ENCODE peak calls at places on chromosomes 5 and 9, in four cellular contexts. O is neuronal stem cell, I is adrenal gland, F is pancreas. D is an unnamed sample. For H3K4me1 and H3K9me3, the result is how much of the 10 kb centered on the place peaks cover.

GRCh38 chr9:121743441-121744001 is 92.1 kb downstream of the DAB2IP start:
- DNase-seq in O (peak), I (peak), F (peak), D (peak)

GRCh38 chr5:135075621-135076585 is 41.9 kb upstream of the PITX1 start:
- DNase-seq in O (no peak), I (no peak), F (no peak), D (peak)

GRCh38 chr5:2137444-2138050 is 254.8 kb upstream of the IRX4 start:
- DNase-seq in O (no peak), I (no peak), F (no peak), D (peak)

GRCh38 chr9:93111371-93112115 is 15.5 kb downstream of the CARD19 start:
- DNase-seq in O (no peak), I (peak), F (no peak), D (peak)

GRCh38 chr9:107848598-107848997 is 359.0 kb upstream of the KLF4 start:
- DNase-seq in O (no peak), I (no peak), F (no peak), D (no peak)

GRCh38 chr9:123927625-123928308 is 2.2 kb downstream of the DENND1A start:
- DNase-seq in O (no peak), I (no peak), F (no peak), D (no peak)

GRCh38 chr9:38281196-38281595 is 111.3 kb upstream of the ALDH1B1 start:
- DNase-seq in O (no peak), I (no peak), F (no peak), D (no peak)

GRCh38 chr9:94269264-94269663 is 10.2 kb downstream of the ZNF169 start:
- DNase-seq in O (no peak), I (no peak), F (no peak), D (no peak)

GRCh38 chr5:77785229-77785628 is 9.1 kb upstream of the TBCA start:
- DNase-seq in O (no peak), I (no peak), F (no peak), D (peak)

GRCh38 chr5:179375236-179375685 is 30.0 kb upstream of the ADAMTS2 start:
- DNase-seq in O (no peak), I (no peak), F (no peak), D (no peak)

GRCh38 chr9:114096041-114096511 is 3.0 kb downstream of the KIF12 start:
- DNase-seq in O (no peak), I (no peak), F (no peak), D (peak)

GRCh38 chr5:139417214-139417613 is 13.3 kb upstream of the SPATA24 start:
- DNase-seq in O (no peak), I (no peak), F (no peak), D (no peak)

GRCh38 chr9:37425298-37425752 is 2.8 kb downstream of the GRHPR start:
- DNase-seq in O (no peak), I (peak), F (no peak), D (no peak)

GRCh38 chr9:68500457-68501158 is 40.1 kb downstream of the TMEM252 start:
- DNase-seq in O (no peak), I (peak), F (no peak), D (no peak)

GRCh38 chr5:168023190-168023589 is 268.3 kb upstream of the WWC1 start:
- DNase-seq in O (no peak), I (no peak), F (no peak), D (no peak)

GRCh38 chr5:93677344-93678021 is 63.9 kb downstream of the POU5F2 start:
- DNase-seq in O (peak), I (peak), F (peak), D (no peak)

GRCh38 chr9:75033789-75034473 is 5.8 kb upstream of the CARNMT1 start:
- DNase-seq in O (no peak), I (no peak), F (no peak), D (no peak)

GRCh38 chr9:114156311-114156657 is 947 bp downstream of the COL27A1 start:
- DNase-seq in O (no peak), I (peak), F (no peak), D (no peak)

GRCh38 chr9:115289757-115290208 is 171.8 kb upstream of the TNC start:
- DNase-seq in O (no peak), I (no peak), F (no peak), D (no peak)

GRCh38 chr5:101897914-101898313 is 398.2 kb downstream of the SLCO4C1 start:
- DNase-seq in O (no peak), I (no peak), F (no peak), D (no peak)

GRCh38 chr5:78758169-78758839 is 109.7 kb upstream of the LHFPL2 start:
- DNase-seq in O (no peak), I (no peak), F (no peak), D (no peak)

GRCh38 chr5:172365948-172366608 is 82.5 kb upstream of the UBTD2 start:
- DNase-seq in O (no peak), I (no peak), F (no peak), D (no peak)

GRCh38 chr9:137837345-137838278 is 40.0 kb upstream of the CACNA1B start:
- DNase-seq in O (no peak), I (no peak), F (no peak), D (no peak)

GRCh38 chr9:70406446-70406862 is 8.0 kb downstream of the KLF9 start:
- DNase-seq in O (no peak), I (no peak), F (no peak), D (no peak)

GRCh38 chr5:54673523-54674225 is 156.1 kb downstream of the SNX18 start:
- DNase-seq in O (no peak), I (peak), F (no peak), D (peak)

GRCh38 chr9:116572095-116572748 is 114.9 kb upstream of the TRIM32 start:
- DNase-seq in O (peak), I (peak), F (peak), D (no peak)

GRCh38 chr5:141121985-141122384 is 367 bp downstream of the PCDHB4 start:
- DNase-seq in O (no peak), I (no peak), F (no peak), D (no peak)

GRCh38 chr9:131270171-131271015 is 5.9 kb downstream of the FAM78A start:
- DNase-seq in O (no peak), I (peak), F (no peak), D (peak)
- H3K4me3 ChIP-seq in O (no peak), I (no peak), F (no peak), D (no peak)

GRCh38 chr5:169745441-169746146 is 108.5 kb downstream of the DOCK2 start:
- DNase-seq in O (no peak), I (no peak), F (no peak), D (no peak)

GRCh38 chr5:169746147-169746694 is 109.1 kb downstream of the DOCK2 start:
- DNase-seq in O (no peak), I (no peak), F (no peak), D (no peak)

GRCh38 chr5:169740435-169740834 is 103.4 kb downstream of the DOCK2 start:
- DNase-seq in O (no peak), I (no peak), F (no peak), D (no peak)

GRCh38 chr5:169744336-169744735 is 107.3 kb downstream of the DOCK2 start:
- DNase-seq in O (no peak), I (no peak), F (no peak), D (no peak)

GRCh38 chr5:169742773-169743296 is 105.8 kb downstream of the DOCK2 start:
- DNase-seq in O (no peak), I (peak), F (no peak), D (no peak)
- H3K4me1 ChIP-seq in O (under half), I (under half), F (under half), D (under half)

GRCh38 chr9:13268469-13268868 is 11.0 kb downstream of the MPDZ start:
- DNase-seq in O (no peak), I (no peak), F (no peak), D (no peak)
- H3K9me3 ChIP-seq in O (under half), I (under half), F (under half), D (under half)

GRCh38 chr9:132671620-132672412 is 1.6 kb downstream of the GTF3C4 start:
- DNase-seq in O (no peak), I (no peak), F (no peak), D (no peak)

GRCh38 chr9:132673355-132673754 is 3.1 kb downstream of the GTF3C4 start:
- DNase-seq in O (no peak), I (no peak), F (no peak), D (no peak)

GRCh38 chr9:132670359-132670815 is at the start of gene GTF3C4:
- DNase-seq in O (peak), I (peak), F (peak), D (peak)

GRCh38 chr9:132670816-132671371 is 630 bp downstream of the GTF3C4 start:
- DNase-seq in O (peak), I (peak), F (peak), D (peak)

GRCh38 chr9:132672413-132672690 is 2.1 kb downstream of the GTF3C4 start:
- DNase-seq in O (no peak), I (no peak), F (no peak), D (no peak)
- H3K4me3 ChIP-seq in O (no peak), I (no peak), F (no peak), D (no peak)

DNA sequence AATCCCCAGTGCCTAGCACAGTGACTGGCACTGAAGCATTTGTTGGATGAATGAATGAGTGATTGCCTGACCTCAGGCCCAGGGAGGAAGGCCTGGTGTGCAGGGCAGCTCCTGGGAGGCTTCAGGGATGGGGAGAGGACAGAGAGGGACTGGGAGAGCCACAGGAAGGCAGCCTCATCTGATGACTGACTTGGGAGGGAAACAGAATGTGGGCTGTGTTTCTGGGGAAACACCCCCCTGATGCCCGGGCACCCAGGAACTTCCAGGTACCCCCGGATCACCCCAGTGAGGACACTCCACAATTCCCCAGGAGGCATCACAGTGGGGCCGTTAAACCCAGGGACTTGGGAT is 133.6 kb downstream of the C9orf50 start:
- DNase-seq in O (no peak), I (no peak), F (no peak), D (no peak)
- H3K4me1 ChIP-seq in O (half or more), I (half or more), F (under half), D (under half)

GRCh38 chr5:158549306-158549705 is 550.4 kb downstream of the EBF1 start:
- DNase-seq in O (no peak), I (no peak), F (no peak), D (no peak)
- H3K9me3 ChIP-seq in O (under half), I (under half), F (under half), D (under half)

GRCh38 chr5:83721878-83722779 is 1.5 kb upstream of the HAPLN1 start:
- DNase-seq in O (peak), I (peak), F (peak), D (peak)
- H3K4me3 ChIP-seq in O (peak), I (no peak), F (peak), D (peak)

DNA sequence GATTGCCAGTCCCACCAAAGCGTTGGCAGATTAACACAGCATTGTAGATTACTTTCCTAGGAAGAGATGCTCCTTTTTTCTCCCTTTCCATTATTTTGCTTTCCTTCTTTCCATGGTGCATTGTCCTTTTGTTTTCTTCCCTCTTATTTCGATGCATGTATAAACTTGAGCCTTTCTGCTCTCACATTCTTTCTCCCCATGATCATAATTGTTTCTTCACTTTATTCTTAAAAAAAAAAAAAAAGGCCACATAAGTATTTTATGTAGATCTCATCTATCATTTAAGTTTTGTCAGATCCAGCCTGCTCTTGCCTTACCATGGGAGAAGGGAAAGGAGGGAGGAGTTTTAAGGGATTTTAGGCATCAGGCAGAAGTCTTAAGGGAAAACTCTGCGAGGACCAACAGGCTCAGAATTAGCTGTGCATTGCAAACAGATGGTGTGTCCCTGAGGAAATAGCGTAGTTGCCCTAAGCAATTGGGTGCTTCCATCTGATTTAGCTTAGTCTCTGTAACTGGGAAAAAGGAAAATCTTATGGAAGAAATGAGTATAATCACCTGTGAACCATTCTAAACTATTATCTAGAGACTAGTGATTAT is 11.1 kb downstream of the TGFBR1 start:
- DNase-seq in O (no peak), I (no peak), F (no peak), D (no peak)
- H3K4me1 ChIP-seq in O (under half), I (under half), F (under half), D (half or more)

D was measured in spleen.